ENCODE peak calls at places on chromosomes 7 and 10, in four cellular contexts. One of them, this sample, is unnamed.

GRCh38 chr10:105017116-105017515 is 376.0 kb downstream of the SORCS3 start:
- DNase-seq in lower lobe of right lung: no peak
- DNase-seq in choroid plexus epithelial cell: no peak
- DNase-seq in pancreas: no peak
- DNase-seq in this sample: no peak

GRCh38 chr7:152851326-152851725 is 91.8 kb downstream of the ACTR3B start:
- DNase-seq in lower lobe of right lung: no peak
- DNase-seq in choroid plexus epithelial cell: no peak
- DNase-seq in pancreas: no peak
- DNase-seq in this sample: no peak

GRCh38 chr7:150939052-150939810 is 38.9 kb downstream of the KCNH2 start:
- DNase-seq in lower lobe of right lung: no peak
- DNase-seq in choroid plexus epithelial cell: no peak
- DNase-seq in pancreas: no peak
- DNase-seq in this sample: no peak

GRCh38 chr10:86439544-86439943 is 72.9 kb upstream of the GRID1 start:
- DNase-seq in lower lobe of right lung: peak
- DNase-seq in choroid plexus epithelial cell: peak
- DNase-seq in pancreas: peak
- DNase-seq in this sample: no peak

GRCh38 chr10:1093696-1094095 is 37.5 kb downstream of the WDR37 start:
- DNase-seq in lower lobe of right lung: no peak
- DNase-seq in choroid plexus epithelial cell: no peak
- DNase-seq in pancreas: no peak
- DNase-seq in this sample: no peak

GRCh38 chr10:4127518-4128315 is 342.7 kb upstream of the KLF6 start:
- DNase-seq in lower lobe of right lung: no peak
- DNase-seq in choroid plexus epithelial cell: no peak
- DNase-seq in pancreas: no peak
- DNase-seq in this sample: no peak

GRCh38 chr10:1019362-1019761 is 6.3 kb downstream of the IDI2 start:
- DNase-seq in lower lobe of right lung: no peak
- DNase-seq in choroid plexus epithelial cell: no peak
- DNase-seq in pancreas: no peak
- DNase-seq in this sample: no peak

GRCh38 chr7:2638224-2638991 is 6.6 kb downstream of the TTYH3 start:
- DNase-seq in lower lobe of right lung: no peak
- DNase-seq in choroid plexus epithelial cell: peak
- DNase-seq in pancreas: no peak
- DNase-seq in this sample: peak

GRCh38 chr7:117780832-117781231 is 92.4 kb downstream of the CTTNBP2 start:
- DNase-seq in lower lobe of right lung: no peak
- DNase-seq in choroid plexus epithelial cell: peak
- DNase-seq in pancreas: no peak
- DNase-seq in this sample: no peak

GRCh38 chr7:27134392-27134791 is 3.8 kb upstream of the HOXA4 start:
- DNase-seq in lower lobe of right lung: no peak
- DNase-seq in choroid plexus epithelial cell: no peak
- DNase-seq in pancreas: no peak
- DNase-seq in this sample: no peak

GRCh38 chr7:131546583-131547111 is 9.8 kb downstream of the PODXL start:
- DNase-seq in lower lobe of right lung: no peak
- DNase-seq in choroid plexus epithelial cell: no peak
- DNase-seq in pancreas: no peak
- DNase-seq in this sample: peak

GRCh38 chr10:127115086-127115485 is 81.3 kb downstream of the INSYN2A start:
- DNase-seq in lower lobe of right lung: no peak
- DNase-seq in choroid plexus epithelial cell: no peak
- DNase-seq in pancreas: no peak
- DNase-seq in this sample: no peak

GRCh38 chr10:665579-666091 is 23.8 kb downstream of the DIP2C start:
- DNase-seq in lower lobe of right lung: no peak
- DNase-seq in choroid plexus epithelial cell: no peak
- DNase-seq in pancreas: peak
- DNase-seq in this sample: no peak

GRCh38 chr7:74480861-74481417 is 27.2 kb downstream of the GTF2IRD1 start:
- DNase-seq in lower lobe of right lung: peak
- DNase-seq in choroid plexus epithelial cell: peak
- DNase-seq in pancreas: no peak
- DNase-seq in this sample: no peak

GRCh38 chr7:37535841-37536240 is 87.2 kb upstream of the ELMO1 start:
- DNase-seq in lower lobe of right lung: no peak
- DNase-seq in choroid plexus epithelial cell: no peak
- DNase-seq in pancreas: no peak
- DNase-seq in this sample: no peak

GRCh38 chr7:153381275-153382119 is 621.9 kb downstream of the ACTR3B start:
- DNase-seq in lower lobe of right lung: no peak
- DNase-seq in choroid plexus epithelial cell: no peak
- DNase-seq in pancreas: peak
- DNase-seq in this sample: no peak

GRCh38 chr10:86244296-86244695 is 122.3 kb downstream of the GRID1 start:
- DNase-seq in lower lobe of right lung: peak
- DNase-seq in choroid plexus epithelial cell: no peak
- DNase-seq in pancreas: no peak
- DNase-seq in this sample: no peak

GRCh38 chr10:49001402-49001801 is 61.8 kb upstream of the LRRC18 start:
- DNase-seq in lower lobe of right lung: no peak
- DNase-seq in choroid plexus epithelial cell: peak
- DNase-seq in pancreas: no peak
- DNase-seq in this sample: no peak

GRCh38 chr10:116197961-116198360 is 75.0 kb downstream of the GFRA1 start:
- DNase-seq in lower lobe of right lung: no peak
- DNase-seq in choroid plexus epithelial cell: no peak
- DNase-seq in pancreas: no peak
- DNase-seq in this sample: no peak

GRCh38 chr7:100544949-100545635 is 6.1 kb downstream of the AGFG2 start:
- DNase-seq in lower lobe of right lung: no peak
- DNase-seq in choroid plexus epithelial cell: peak
- DNase-seq in pancreas: peak
- DNase-seq in this sample: no peak

GRCh38 chr10:98436704-98437103 is 10.0 kb downstream of the HPS1 start:
- DNase-seq in lower lobe of right lung: no peak
- DNase-seq in choroid plexus epithelial cell: no peak
- DNase-seq in pancreas: no peak
- DNase-seq in this sample: no peak

GRCh38 chr7:36127075-36127740 is 25.8 kb upstream of the EEPD1 start:
- DNase-seq in lower lobe of right lung: no peak
- DNase-seq in choroid plexus epithelial cell: no peak
- DNase-seq in pancreas: no peak
- DNase-seq in this sample: no peak

GRCh38 chr7:55571534-55572377 is 546 bp downstream of the VOPP1 start:
- DNase-seq in lower lobe of right lung: peak
- DNase-seq in choroid plexus epithelial cell: peak
- DNase-seq in pancreas: peak
- DNase-seq in this sample: peak

GRCh38 chr7:156101355-156101754 is 289.1 kb upstream of the SHH start:
- DNase-seq in lower lobe of right lung: no peak
- DNase-seq in choroid plexus epithelial cell: no peak
- DNase-seq in pancreas: peak
- DNase-seq in this sample: no peak

GRCh38 chr7:150329331-150330106 is 6.2 kb upstream of the ACTR3C start:
- DNase-seq in lower lobe of right lung: no peak
- DNase-seq in choroid plexus epithelial cell: no peak
- DNase-seq in pancreas: no peak
- DNase-seq in this sample: no peak

GRCh38 chr10:97825020-97825739 is 24.5 kb upstream of the GOLGA7B start:
- DNase-seq in lower lobe of right lung: no peak
- DNase-seq in choroid plexus epithelial cell: no peak
- DNase-seq in pancreas: no peak
- DNase-seq in this sample: no peak

GRCh38 chr10:120221873-120222485 is 235.0 kb upstream of the PLPP4 start:
- DNase-seq in lower lobe of right lung: no peak
- DNase-seq in choroid plexus epithelial cell: peak
- DNase-seq in pancreas: peak
- DNase-seq in this sample: peak

GRCh38 chr10:117546630-117547300 is 4.2 kb downstream of the EMX2 start:
- DNase-seq in lower lobe of right lung: no peak
- DNase-seq in choroid plexus epithelial cell: no peak
- DNase-seq in pancreas: no peak
- DNase-seq in this sample: no peak

GRCh38 chr7:144057954-144058353 is 9.2 kb downstream of the OR2A5 start:
- DNase-seq in lower lobe of right lung: no peak
- DNase-seq in choroid plexus epithelial cell: peak
- DNase-seq in pancreas: no peak
- DNase-seq in this sample: no peak

GRCh38 chr7:123131140-123131539 is 68.6 kb downstream of the SLC13A1 start:
- DNase-seq in lower lobe of right lung: no peak
- DNase-seq in choroid plexus epithelial cell: no peak
- DNase-seq in pancreas: no peak
- DNase-seq in this sample: no peak

GRCh38 chr10:9010931-9011670 is 956.6 kb downstream of the GATA3 start:
- DNase-seq in lower lobe of right lung: no peak
- DNase-seq in choroid plexus epithelial cell: no peak
- DNase-seq in pancreas: no peak
- DNase-seq in this sample: no peak

DNA sequence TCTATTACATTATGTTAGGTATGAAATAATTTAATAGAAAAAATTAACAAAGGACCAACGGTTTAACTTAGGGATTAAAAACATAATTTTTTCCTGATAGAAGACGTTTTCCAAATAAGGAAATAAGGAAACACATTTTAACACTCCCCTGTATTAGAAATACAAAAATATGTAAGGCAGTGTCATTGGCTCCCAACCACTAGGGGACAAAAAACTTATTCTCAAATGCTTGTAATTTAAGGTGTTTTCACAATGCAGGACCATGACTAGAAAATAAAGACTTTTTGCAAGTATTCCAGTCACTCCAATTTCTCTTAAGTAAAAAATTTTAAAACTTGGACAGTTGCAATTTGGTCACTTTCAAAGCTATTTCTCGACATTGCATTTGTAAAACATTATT is 98.8 kb upstream of the ODAD2 start:
- DNase-seq in lower lobe of right lung: no peak
- DNase-seq in choroid plexus epithelial cell: no peak
- DNase-seq in pancreas: no peak
- DNase-seq in this sample: no peak
- TF ChIP-seq CTCF in lower lobe of right lung: no peak
- TF ChIP-seq CTCF in choroid plexus epithelial cell: no peak
- TF ChIP-seq CTCF in pancreas: no peak
- TF ChIP-seq CTCF in this sample: peak

DNA sequence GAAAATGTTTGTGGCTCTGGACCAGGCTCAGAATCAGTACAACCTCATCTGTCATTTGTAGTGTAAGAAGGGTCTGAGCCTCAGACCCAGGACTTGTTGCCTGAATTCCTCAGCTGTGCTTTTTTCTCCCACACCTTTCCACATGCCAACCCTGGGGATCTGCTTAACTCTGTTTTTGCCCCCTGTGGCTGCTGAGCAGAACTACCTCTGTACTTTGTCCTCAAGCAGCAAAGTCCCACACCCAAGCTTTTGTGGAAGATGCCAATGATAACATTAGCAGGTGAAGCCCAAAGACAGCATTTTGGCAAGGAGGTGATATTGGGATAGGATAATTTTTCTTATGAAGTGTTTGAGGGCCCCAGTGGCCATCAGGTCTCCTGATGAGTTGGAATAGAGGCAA is 5.8 kb upstream of the CYP2C18 start:
- DNase-seq in lower lobe of right lung: no peak
- DNase-seq in choroid plexus epithelial cell: peak
- DNase-seq in pancreas: no peak
- DNase-seq in this sample: no peak
- TF ChIP-seq CTCF in lower lobe of right lung: no peak
- TF ChIP-seq CTCF in choroid plexus epithelial cell: peak
- TF ChIP-seq CTCF in pancreas: no peak
- TF ChIP-seq CTCF in this sample: peak

DNA sequence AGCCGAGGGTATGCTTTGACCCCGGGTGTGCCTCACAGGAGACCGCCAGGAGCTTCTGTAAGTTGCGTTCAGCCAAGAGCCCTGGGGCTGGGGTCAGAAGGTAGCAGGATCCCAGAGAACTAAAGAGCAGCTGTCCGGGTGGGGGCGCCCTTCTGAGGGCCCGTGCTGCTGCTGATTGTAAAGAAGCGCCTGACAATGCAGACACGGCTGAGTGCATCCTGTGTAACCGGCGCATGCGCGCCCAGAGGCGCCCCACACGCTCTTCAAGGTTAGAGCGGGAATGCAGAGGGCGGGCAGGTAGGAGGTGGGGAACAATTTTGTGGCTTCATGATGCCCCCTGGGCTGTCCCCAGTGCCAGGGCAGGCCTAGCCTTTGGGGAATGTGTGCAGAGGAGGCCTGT is 210.2 kb upstream of the CTBP2 start:
- DNase-seq in lower lobe of right lung: no peak
- DNase-seq in choroid plexus epithelial cell: no peak
- DNase-seq in pancreas: no peak
- DNase-seq in this sample: peak
- TF ChIP-seq CTCF in lower lobe of right lung: no peak
- TF ChIP-seq CTCF in choroid plexus epithelial cell: no peak
- TF ChIP-seq CTCF in pancreas: no peak
- TF ChIP-seq CTCF in this sample: peak

DNA sequence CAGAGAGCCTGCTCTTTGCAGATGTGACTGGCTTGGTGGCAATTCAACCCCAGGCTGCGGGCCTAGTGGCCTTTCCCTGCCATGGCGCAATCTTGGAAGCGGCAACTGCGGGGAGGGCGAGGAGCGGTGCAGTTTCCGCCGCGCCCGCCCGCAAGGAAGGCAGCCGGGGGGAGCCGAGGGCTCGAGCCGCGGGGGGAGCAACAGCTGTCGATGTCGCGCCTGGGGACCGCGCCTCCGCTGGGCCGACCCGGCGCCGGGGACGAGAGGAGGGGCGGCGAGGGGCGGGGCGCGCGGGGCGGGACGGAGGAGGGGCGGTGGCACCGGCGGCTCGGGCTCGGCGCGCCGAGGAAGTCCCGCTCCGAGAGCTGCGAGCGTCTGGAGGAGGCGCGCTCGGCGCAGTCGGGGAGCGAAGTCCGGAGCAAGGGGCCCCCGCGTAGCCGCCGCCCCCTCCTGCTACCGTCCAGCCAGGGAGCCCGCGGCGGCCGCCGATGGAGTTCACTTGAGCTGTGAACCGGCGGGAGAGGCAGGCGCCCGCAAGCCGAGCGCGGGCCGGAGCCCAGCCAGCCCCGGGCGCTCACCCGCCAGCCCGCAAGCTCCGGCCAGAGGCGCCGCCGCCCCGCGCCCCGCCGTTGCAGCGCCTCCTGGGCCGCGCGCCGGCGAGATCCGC is 438.1 kb upstream of the GALNT17 start:
- DNase-seq in lower lobe of right lung: peak
- DNase-seq in choroid plexus epithelial cell: peak
- DNase-seq in pancreas: peak
- DNase-seq in this sample: peak
- TF ChIP-seq CTCF in lower lobe of right lung: peak
- TF ChIP-seq CTCF in choroid plexus epithelial cell: no peak
- TF ChIP-seq CTCF in pancreas: no peak
- TF ChIP-seq CTCF in this sample: peak

This sample was measured in glutamatergic neuron.